ENCODE peak calls at places on chromosomes 3 and 15, in eight cellular contexts. Y, J, B, Z, L, R, N and H are unnamed samples.

GRCh38 chr3:38122712-38123290 is 14.1 kb downstream of the ACAA1 start:
- DNase-seq in R (no peak), Y (no peak), J (no peak), N (no peak), B (no peak), Z (no peak), L (no peak), H (no peak)

GRCh38 chr15:43218908-43219706 is 1.7 kb downstream of the EPB42 start:
- DNase-seq in Y (no peak), R (no peak), Z (no peak), N (peak), L (peak), B (no peak), J (no peak), H (no peak)

GRCh38 chr3:4303187-4304123 is at the start of gene SETMAR:
- DNase-seq in Y (peak), J (peak), B (peak), L (peak), N (peak), Z (peak), R (peak), H (peak)

GRCh38 chr3:197088370-197088769 is 58.8 kb upstream of the MELTF start:
- DNase-seq in L (no peak), B (no peak), R (no peak), N (no peak), J (no peak), Y (no peak), Z (no peak), H (no peak)

GRCh38 chr3:5016218-5017161 is 37.3 kb downstream of the BHLHE40 start:
- DNase-seq in Y (peak), J (no peak), N (peak), L (peak), B (peak), Z (peak), R (no peak), H (no peak)

GRCh38 chr3:120688121-120688520 is 6.1 kb upstream of the HGD start:
- DNase-seq in B (no peak), N (peak), Z (no peak), L (no peak), Y (no peak), R (no peak), J (peak), H (no peak)

GRCh38 chr3:160464321-160464720 is 14.7 kb upstream of the TRIM59 start:
- DNase-seq in R (no peak), L (no peak), J (no peak), Y (no peak), Z (no peak), B (no peak), N (no peak), H (no peak)

GRCh38 chr3:37861540-37862051 is at the start of gene CTDSPL:
- DNase-seq in Z (no peak), B (peak), J (no peak), Y (peak), R (peak), L (peak), N (peak), H (no peak)

GRCh38 chr15:92780816-92781215 is 119.3 kb upstream of the CHD2 start:
- DNase-seq in L (no peak), R (peak), N (no peak), J (no peak), Z (no peak), Y (no peak), B (no peak), H (no peak)

GRCh38 chr15:90742082-90742481 is 24.9 kb downstream of the BLM start:
- DNase-seq in B (no peak), Z (no peak), N (no peak), R (no peak), L (no peak), Y (no peak), J (no peak), H (no peak)

GRCh38 chr3:74531491-74531890 is 83.0 kb downstream of the CNTN3 start:
- DNase-seq in Y (no peak), R (no peak), J (peak), B (no peak), N (peak), Z (no peak), L (no peak), H (no peak)

GRCh38 chr15:37837276-37837675 is 97.2 kb upstream of the TMCO5A start:
- DNase-seq in J (peak), N (peak), Z (no peak), Y (no peak), L (no peak), R (peak), B (no peak), H (no peak)

GRCh38 chr3:186013312-186013711 is 75.5 kb upstream of the TRA2B start:
- DNase-seq in Z (no peak), B (no peak), R (no peak), Y (no peak), J (no peak), N (no peak), L (no peak), H (no peak)

GRCh38 chr3:25155696-25156471 is 272.2 kb upstream of the RARB start:
- DNase-seq in N (no peak), R (no peak), L (no peak), Z (no peak), J (no peak), B (no peak), Y (no peak), H (no peak)